ENCODE peak calls at places on chromosomes 12 and 14, in six cellular contexts. E is neuronal stem cell; R is psoas muscle; N is astrocyte of the spinal cord; Z is naive thymus-derived CD4-positive, alpha-beta T cell; S is foreskin fibroblast. Y is an unnamed sample.

GRCh38 chr12:48758186-48758585 is 30.7 kb downstream of the ADCY6 start:
- DNase-seq in E (no peak), R (no peak), N (no peak), Z (no peak), S (no peak), Y (no peak)

GRCh38 chr12:12272869-12273268 is 6.0 kb upstream of the LRP6 start:
- DNase-seq in E (no peak), R (no peak), N (peak; percentile 5), Z (no peak), S (peak; percentile 32), Y (no peak)

GRCh38 chr12:93571854-93572711 is at the start of gene SOCS2:
- DNase-seq in E (peak; percentile 56), R (peak; percentile 47), N (no peak), Z (peak; percentile 18), S (no peak), Y (peak; percentile 65)

GRCh38 chr12:86712425-86712843 is 456.2 kb upstream of the MGAT4C start:
- DNase-seq in E (no peak), R (no peak), N (peak; percentile 98), Z (no peak), S (peak; percentile 94), Y (no peak)

GRCh38 chr12:132190834-132191500 is 46.7 kb downstream of the NOC4L start:
- DNase-seq in E (no peak), R (no peak), N (no peak), Z (no peak), S (no peak), Y (no peak)

GRCh38 chr12:95208678-95209077 is 8.6 kb downstream of the FGD6 start:
- DNase-seq in E (no peak), R (no peak), N (no peak), Z (no peak), S (no peak), Y (no peak)

GRCh38 chr14:105739331-105740102 is 213.1 kb downstream of the TMEM121 start:
- DNase-seq in E (no peak), R (no peak), N (no peak), Z (no peak), S (no peak), Y (no peak)

GRCh38 chr12:65779091-65779642 is 45.1 kb upstream of the HMGA2 start:
- DNase-seq in E (peak; percentile 12), R (no peak), N (peak; percentile 43), Z (no peak), S (peak; percentile 28), Y (no peak)

GRCh38 chr14:99744199-99744872 is 48.9 kb upstream of the EML1 start:
- DNase-seq in E (no peak), R (no peak), N (peak; percentile 74), Z (no peak), S (no peak), Y (no peak)

GRCh38 chr12:48980953-48981756 is 3.0 kb downstream of the WNT1 start:
- DNase-seq in E (no peak), R (no peak), N (no peak), Z (peak; percentile 37), S (no peak), Y (no peak)

GRCh38 chr12:93402333-93403311 is 24.9 kb downstream of the NUDT4 start:
- DNase-seq in E (no peak), R (no peak), N (no peak), Z (no peak), S (no peak), Y (no peak)

GRCh38 chr12:6758511-6758910 is 5.6 kb upstream of the MLF2 start:
- DNase-seq in E (no peak), R (no peak), N (no peak), Z (no peak), S (no peak), Y (no peak)

GRCh38 chr14:71029236-71029781 is 122.0 kb downstream of the PCNX1 start:
- DNase-seq in E (no peak), R (no peak), N (no peak), Z (no peak), S (no peak), Y (no peak)

GRCh38 chr14:59187802-59188460 is 536 bp upstream of the DAAM1 start:
- DNase-seq in E (no peak), R (peak; percentile 24), N (no peak), Z (peak; percentile 22), S (no peak), Y (no peak)

DNA sequence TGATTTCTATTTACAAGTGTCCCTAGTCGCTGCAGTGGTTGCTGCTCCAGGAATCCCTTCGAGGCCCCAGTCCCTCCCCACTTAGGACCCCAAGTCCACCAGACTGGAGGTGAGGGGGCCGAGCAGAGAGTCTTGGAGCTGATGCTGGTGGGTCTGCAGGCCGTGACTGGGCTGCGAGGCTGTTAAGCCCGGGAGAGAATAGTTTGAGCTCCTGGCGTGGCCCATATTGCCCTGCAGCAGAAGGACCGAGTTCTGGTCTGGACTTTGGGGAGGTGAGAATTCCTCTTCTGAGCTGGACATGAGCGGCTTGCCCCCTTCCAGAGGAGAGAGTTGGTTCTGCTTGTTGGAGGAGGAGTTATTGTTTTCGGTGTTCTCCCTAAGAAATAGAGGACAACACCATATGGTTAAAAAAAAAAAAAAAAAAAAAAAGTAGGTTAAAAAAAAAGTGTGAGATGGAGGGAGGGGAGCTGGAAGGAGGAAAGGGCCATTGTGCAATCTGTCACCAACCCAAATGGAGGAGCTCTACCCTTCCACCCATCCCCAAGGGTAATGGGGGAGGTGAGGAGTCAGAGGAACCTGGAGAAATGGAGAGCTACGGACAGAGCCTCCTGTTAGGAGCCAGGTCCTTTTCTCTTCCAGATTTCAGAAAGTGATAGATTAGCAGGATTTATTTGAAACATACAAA is 2.9 kb downstream of the SIX1 start:
- DNase-seq in E (peak; percentile 29), R (no peak), N (peak; percentile 39), Z (no peak), S (no peak), Y (no peak)
- H3K4me3 ChIP-seq in E (no peak overlapping the region), R (peak overlapping the region; percentile 91), N (peak overlapping the region; percentile 66), Z (no peak overlapping the region), S (peak overlapping the region; percentile 85), Y (no peak overlapping the region)

GRCh38 chr12:124295431-124296058 is 652 bp downstream of the RFLNA start:
- DNase-seq in E (no peak), R (no peak), N (no peak), Z (no peak), S (no peak), Y (no peak)
- H3K4me3 ChIP-seq in E (peak overlapping the region; percentile 42), R (peak overlapping the region; percentile 61), N (peak overlapping the region; percentile 50), Z (no peak overlapping the region), S (no peak overlapping the region), Y (peak overlapping the region; percentile 32)

DNA sequence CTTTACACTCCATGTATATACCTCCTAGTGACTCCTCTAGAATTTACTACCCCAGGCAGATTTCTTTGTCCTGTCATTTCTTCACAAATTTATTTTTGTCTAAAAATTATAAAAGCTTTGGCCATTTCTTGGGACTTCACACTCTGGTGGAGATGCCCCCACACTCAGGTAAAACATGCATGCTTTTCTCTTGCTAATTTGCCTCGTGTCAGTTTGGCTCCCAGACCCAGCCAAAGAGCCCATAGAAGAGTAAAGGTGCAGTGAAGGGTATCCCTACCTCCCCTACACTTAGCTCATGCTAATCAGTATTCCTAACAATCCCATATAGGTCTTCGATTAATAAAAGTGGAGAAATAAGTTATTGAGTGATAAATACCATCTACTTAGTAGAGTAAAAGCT is 256.5 kb upstream of the KRR1 start:
- DNase-seq in E (no peak), R (no peak), N (no peak), Z (no peak), S (no peak), Y (no peak)
- H3K4me3 ChIP-seq in E (no peak overlapping the region), R (no peak overlapping the region), N (no peak overlapping the region), Z (no peak overlapping the region), S (no peak overlapping the region), Y (no peak overlapping the region)

GRCh38 chr14:72926292-72927028 is at the start of gene DCAF4:
- DNase-seq in E (peak; percentile 93), R (peak; percentile 97), N (peak; percentile 99), Z (peak; percentile 67), S (peak; percentile 99), Y (peak; percentile 94)
- H3K4me3 ChIP-seq in E (peak within 1 kb of the TSS; percentile 95), R (peak within 1 kb of the TSS; percentile 95), N (peak within 1 kb of the TSS; percentile 87), Z (peak within 1 kb of the TSS; percentile 64), S (peak within 1 kb of the TSS; percentile 97), Y (peak within 1 kb of the TSS; percentile 57)

GRCh38 chr12:109493090-109493489 is 15.7 kb downstream of the UBE3B start:
- DNase-seq in E (no peak), R (no peak), N (no peak), Z (no peak), S (no peak), Y (no peak)

GRCh38 chr12:109491671-109492070 is 14.2 kb downstream of the UBE3B start:
- DNase-seq in E (no peak), R (no peak), N (no peak), Z (no peak), S (no peak), Y (no peak)

GRCh38 chr12:109493938-109494337 is 16.5 kb downstream of the UBE3B start:
- DNase-seq in E (no peak), R (no peak), N (no peak), Z (no peak), S (no peak), Y (no peak)

GRCh38 chr12:109494348-109494881 is 17.0 kb downstream of the UBE3B start:
- DNase-seq in E (no peak), R (no peak), N (no peak), Z (no peak), S (no peak), Y (no peak)

DNA sequence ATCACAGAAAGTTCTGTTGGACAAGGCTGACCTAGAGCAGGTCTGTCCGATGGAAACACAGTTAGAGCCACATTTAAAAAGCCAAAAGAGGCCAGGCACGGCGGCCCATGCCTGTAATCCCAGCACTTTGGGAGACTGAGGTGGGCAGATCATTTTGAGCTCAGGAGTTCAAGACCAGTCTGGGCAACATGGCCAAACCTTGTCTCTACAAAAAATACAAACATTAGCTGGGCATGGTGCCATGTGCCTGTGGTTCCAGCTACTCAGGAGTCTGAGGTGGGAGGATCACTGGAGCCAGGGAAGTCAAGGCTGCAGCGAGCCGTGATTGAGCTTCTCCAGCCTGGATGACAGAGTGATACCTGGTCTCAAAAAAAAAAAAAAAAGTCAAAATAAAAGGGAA is 14.9 kb downstream of the UBE3B start:
- DNase-seq in E (no peak), R (no peak), N (no peak), Z (no peak), S (no peak), Y (no peak)
- H3K4me3 ChIP-seq in E (no peak overlapping the region), R (no peak overlapping the region), N (no peak overlapping the region), Z (no peak overlapping the region), S (no peak overlapping the region), Y (no peak overlapping the region)

GRCh38 chr14:74599946-74600345 is 12.1 kb downstream of the LTBP2 start:
- DNase-seq in E (no peak), R (no peak), N (no peak), Z (no peak), S (no peak), Y (peak; percentile 44)
- H3K4me3 ChIP-seq in E (no peak overlapping the region), R (no peak overlapping the region), N (no peak overlapping the region), Z (no peak overlapping the region), S (no peak overlapping the region), Y (no peak overlapping the region)